ENCODE peak calls at places on chromosomes 5 and 9, in five cellular contexts. G is ACHN; T is M059J; B is effector memory CD8-positive, alpha-beta T cell; Q is kidney tubule cell. V is an unnamed sample.

GRCh38 chr9:32899181-32899580 is 102.2 kb downstream of the APTX start:
- DNase-seq in Q (peak), T (peak), G (no peak), B (no peak), V (peak)

GRCh38 chr5:132365213-132365612 is 4.3 kb upstream of the SLC22A5 start:
- DNase-seq in Q (peak), T (peak), B (no peak), G (peak), V (peak)

GRCh38 chr9:129030191-129030590 is 2.1 kb upstream of the SH3GLB2 start:
- DNase-seq in G (no peak), B (no peak), Q (no peak), T (no peak), V (no peak)

GRCh38 chr9:125404733-125405132 is 143.1 kb downstream of the GAPVD1 start:
- DNase-seq in G (no peak), T (no peak), B (no peak), Q (no peak), V (no peak)

GRCh38 chr5:410911-411517 is 32.0 kb upstream of the EXOC3 start:
- DNase-seq in G (no peak), B (no peak), Q (no peak), T (no peak), V (no peak)

GRCh38 chr5:126366199-126366560 is 57.0 kb upstream of the GRAMD2B start:
- DNase-seq in G (no peak), Q (no peak), T (no peak), B (no peak), V (no peak)

GRCh38 chr9:133691659-133692363 is 46.3 kb downstream of the SARDH start:
- DNase-seq in B (no peak), G (no peak), Q (peak), T (peak), V (peak)

GRCh38 chr9:91395106-91395552 is 28.5 kb downstream of the NFIL3 start:
- DNase-seq in T (no peak), B (no peak), G (no peak), Q (no peak), V (peak)

GRCh38 chr5:177498013-177498847 is 826 bp upstream of the PDLIM7 start:
- DNase-seq in G (no peak), Q (no peak), B (no peak), T (peak), V (no peak)

GRCh38 chr9:95061916-95062600 is 255.5 kb downstream of the FANCC start:
- DNase-seq in T (no peak), Q (no peak), B (no peak), G (no peak), V (no peak)

GRCh38 chr9:123611228-123611627 is 255.2 kb downstream of the CRB2 start:
- DNase-seq in B (no peak), T (no peak), Q (no peak), G (no peak), V (no peak)

GRCh38 chr9:90868555-90868954 is 66.9 kb downstream of the SYK start:
- DNase-seq in Q (no peak), T (no peak), G (no peak), B (no peak), V (no peak)

GRCh38 chr9:137759649-137760321 is 117.8 kb upstream of the CACNA1B start:
- DNase-seq in T (no peak), Q (no peak), G (no peak), B (no peak), V (no peak)

GRCh38 chr9:105647595-105648349 is 14.5 kb upstream of the TAL2 start:
- DNase-seq in Q (no peak), T (peak), B (no peak), G (no peak), V (peak)

GRCh38 chr9:37028425-37029031 is 5.5 kb downstream of the PAX5 start:
- DNase-seq in B (no peak), T (no peak), G (no peak), Q (no peak), V (no peak)

GRCh38 chr9:129544766-129545165 is 76.1 kb downstream of the C9orf50 start:
- DNase-seq in T (peak), B (no peak), G (no peak), Q (no peak), V (peak)

GRCh38 chr5:137960141-137960540 is 70.9 kb downstream of the PKD2L2 start:
- DNase-seq in G (no peak), B (no peak), T (no peak), Q (no peak), V (no peak)

GRCh38 chr5:169429044-169429443 is 128.1 kb upstream of the SLIT3 start:
- DNase-seq in B (no peak), G (no peak), Q (peak), T (peak), V (no peak)

GRCh38 chr5:73985145-73985544 is 359.1 kb downstream of the ARHGEF28 start:
- DNase-seq in G (no peak), B (no peak), Q (peak), T (peak), V (peak)

GRCh38 chr5:62190173-62190572 is 115.8 kb upstream of the KIF2A start:
- DNase-seq in T (no peak), B (no peak), G (no peak), Q (no peak), V (no peak)

GRCh38 chr5:156475182-156475830 is 148.3 kb downstream of the SGCD start:
- DNase-seq in Q (no peak), T (no peak), B (no peak), G (no peak), V (no peak)

GRCh38 chr9:133088146-133088750 is 26.5 kb downstream of the CEL start:
- DNase-seq in Q (no peak), T (no peak), B (no peak), G (no peak), V (no peak)

GRCh38 chr5:96562614-96563013 is 99.6 kb upstream of the CAST start:
- DNase-seq in Q (peak), G (no peak), T (peak), B (no peak), V (no peak)

GRCh38 chr5:179230061-179230461 is 115.2 kb downstream of the ADAMTS2 start:
- DNase-seq in B (no peak), Q (no peak), G (no peak), T (no peak), V (no peak)

GRCh38 chr9:70120834-70121510 is 77.3 kb downstream of the MAMDC2 start:
- DNase-seq in T (peak), Q (peak), G (peak), B (no peak), V (peak)